ENCODE peak calls at places on chromosomes 4 and X, in eight cellular contexts. One of them, this sample, is unnamed.

GRCh38 chr4:148442830-148443549 is 776 bp upstream of the NR3C2 start:
- DNase-seq in right atrium auricular region: no peak
- DNase-seq in activated gamma-delta T cell treated with Interleukin-2 at 50 U/mL for 16 hours: peak; percentile 34
- DNase-seq in ELR: peak; percentile 37
- DNase-seq in aorta: peak; percentile 77
- DNase-seq in NCI-H460: no peak
- DNase-seq in activated naive CD8-positive, alpha-beta T cell treated with anti-CD3 and anti-CD28 coated beads for 36 hours: no peak
- DNase-seq in nucleus accumbens: peak; percentile 52
- DNase-seq in this sample: no peak

GRCh38 chr4:152953514-152953913 is 17.4 kb downstream of the FHDC1 start:
- DNase-seq in activated gamma-delta T cell treated with Interleukin-2 at 50 U/mL for 16 hours: no peak
- DNase-seq in right atrium auricular region: no peak
- DNase-seq in aorta: no peak
- DNase-seq in nucleus accumbens: no peak
- DNase-seq in activated naive CD8-positive, alpha-beta T cell treated with anti-CD3 and anti-CD28 coated beads for 36 hours: no peak
- DNase-seq in NCI-H460: no peak
- DNase-seq in ELR: peak; percentile 27
- DNase-seq in this sample: no peak

GRCh38 chrX:151516538-151517187 is 46.8 kb upstream of the PASD1 start:
- DNase-seq in ELR: no peak
- DNase-seq in activated gamma-delta T cell treated with Interleukin-2 at 50 U/mL for 16 hours: no peak
- DNase-seq in activated naive CD8-positive, alpha-beta T cell treated with anti-CD3 and anti-CD28 coated beads for 36 hours: no peak
- DNase-seq in NCI-H460: no peak
- DNase-seq in aorta: no peak
- DNase-seq in nucleus accumbens: no peak
- DNase-seq in right atrium auricular region: no peak
- DNase-seq in this sample: no peak

GRCh38 chrX:123961268-123962005 is at the start of gene STAG2:
- DNase-seq in NCI-H460: peak; percentile 92
- DNase-seq in right atrium auricular region: peak; percentile 76
- DNase-seq in ELR: peak; percentile 88
- DNase-seq in activated naive CD8-positive, alpha-beta T cell treated with anti-CD3 and anti-CD28 coated beads for 36 hours: peak; percentile 62
- DNase-seq in nucleus accumbens: peak; percentile 67
- DNase-seq in activated gamma-delta T cell treated with Interleukin-2 at 50 U/mL for 16 hours: peak; percentile 38
- DNase-seq in aorta: peak; percentile 81
- DNase-seq in this sample: peak; percentile 48

GRCh38 chrX:111244238-111244750 is 26.0 kb downstream of the CAPN6 start:
- DNase-seq in aorta: no peak
- DNase-seq in NCI-H460: peak; percentile 20
- DNase-seq in ELR: peak; percentile 34
- DNase-seq in nucleus accumbens: no peak
- DNase-seq in activated gamma-delta T cell treated with Interleukin-2 at 50 U/mL for 16 hours: no peak
- DNase-seq in right atrium auricular region: no peak
- DNase-seq in activated naive CD8-positive, alpha-beta T cell treated with anti-CD3 and anti-CD28 coated beads for 36 hours: no peak
- DNase-seq in this sample: no peak

GRCh38 chrX:10569946-10570345 is 50.4 kb downstream of the MID1 start:
- DNase-seq in aorta: no peak
- DNase-seq in right atrium auricular region: no peak
- DNase-seq in activated gamma-delta T cell treated with Interleukin-2 at 50 U/mL for 16 hours: no peak
- DNase-seq in activated naive CD8-positive, alpha-beta T cell treated with anti-CD3 and anti-CD28 coated beads for 36 hours: no peak
- DNase-seq in nucleus accumbens: peak; percentile 5
- DNase-seq in NCI-H460: no peak
- DNase-seq in ELR: peak; percentile 39
- DNase-seq in this sample: no peak

GRCh38 chrX:53421772-53422090 is 723 bp downstream of the SMC1A start:
- DNase-seq in nucleus accumbens: no peak
- DNase-seq in right atrium auricular region: no peak
- DNase-seq in activated gamma-delta T cell treated with Interleukin-2 at 50 U/mL for 16 hours: no peak
- DNase-seq in NCI-H460: no peak
- DNase-seq in activated naive CD8-positive, alpha-beta T cell treated with anti-CD3 and anti-CD28 coated beads for 36 hours: no peak
- DNase-seq in ELR: no peak
- DNase-seq in aorta: no peak
- DNase-seq in this sample: no peak

GRCh38 chrX:8803326-8803725 is 2.1 kb upstream of the FAM9A start:
- DNase-seq in activated naive CD8-positive, alpha-beta T cell treated with anti-CD3 and anti-CD28 coated beads for 36 hours: no peak
- DNase-seq in activated gamma-delta T cell treated with Interleukin-2 at 50 U/mL for 16 hours: no peak
- DNase-seq in ELR: peak; percentile 35
- DNase-seq in nucleus accumbens: no peak
- DNase-seq in NCI-H460: no peak
- DNase-seq in aorta: no peak
- DNase-seq in right atrium auricular region: no peak
- DNase-seq in this sample: no peak

GRCh38 chr4:1590244-1590643 is 93.9 kb downstream of the FAM53A start:
- DNase-seq in right atrium auricular region: no peak
- DNase-seq in activated gamma-delta T cell treated with Interleukin-2 at 50 U/mL for 16 hours: no peak
- DNase-seq in activated naive CD8-positive, alpha-beta T cell treated with anti-CD3 and anti-CD28 coated beads for 36 hours: no peak
- DNase-seq in ELR: no peak
- DNase-seq in aorta: peak; percentile 26
- DNase-seq in NCI-H460: no peak
- DNase-seq in nucleus accumbens: no peak
- DNase-seq in this sample: no peak

GRCh38 chr4:74886490-74886889 is 46.4 kb upstream of the PARM1 start:
- DNase-seq in activated gamma-delta T cell treated with Interleukin-2 at 50 U/mL for 16 hours: no peak
- DNase-seq in ELR: peak; percentile 5
- DNase-seq in right atrium auricular region: no peak
- DNase-seq in NCI-H460: peak; percentile 5
- DNase-seq in aorta: no peak
- DNase-seq in nucleus accumbens: no peak
- DNase-seq in activated naive CD8-positive, alpha-beta T cell treated with anti-CD3 and anti-CD28 coated beads for 36 hours: no peak
- DNase-seq in this sample: no peak

GRCh38 chr4:102037566-102037965 is 247.0 kb downstream of the BANK1 start:
- DNase-seq in activated gamma-delta T cell treated with Interleukin-2 at 50 U/mL for 16 hours: no peak
- DNase-seq in activated naive CD8-positive, alpha-beta T cell treated with anti-CD3 and anti-CD28 coated beads for 36 hours: no peak
- DNase-seq in NCI-H460: no peak
- DNase-seq in nucleus accumbens: no peak
- DNase-seq in ELR: no peak
- DNase-seq in right atrium auricular region: no peak
- DNase-seq in aorta: no peak
- DNase-seq in this sample: no peak

GRCh38 chr4:966266-967112 is 6.9 kb downstream of the DGKQ start:
- DNase-seq in aorta: no peak
- DNase-seq in nucleus accumbens: no peak
- DNase-seq in NCI-H460: no peak
- DNase-seq in right atrium auricular region: no peak
- DNase-seq in activated naive CD8-positive, alpha-beta T cell treated with anti-CD3 and anti-CD28 coated beads for 36 hours: no peak
- DNase-seq in activated gamma-delta T cell treated with Interleukin-2 at 50 U/mL for 16 hours: no peak
- DNase-seq in ELR: no peak
- DNase-seq in this sample: no peak

GRCh38 chrX:39816871-39817731 is 280.7 kb downstream of the BCOR start:
- DNase-seq in NCI-H460: no peak
- DNase-seq in right atrium auricular region: no peak
- DNase-seq in ELR: peak; percentile 23
- DNase-seq in activated naive CD8-positive, alpha-beta T cell treated with anti-CD3 and anti-CD28 coated beads for 36 hours: no peak
- DNase-seq in aorta: no peak
- DNase-seq in activated gamma-delta T cell treated with Interleukin-2 at 50 U/mL for 16 hours: no peak
- DNase-seq in nucleus accumbens: peak; percentile 11
- DNase-seq in this sample: no peak

GRCh38 chr4:87884976-87885574 is 52.3 kb downstream of the MEPE start:
- DNase-seq in activated naive CD8-positive, alpha-beta T cell treated with anti-CD3 and anti-CD28 coated beads for 36 hours: no peak
- DNase-seq in activated gamma-delta T cell treated with Interleukin-2 at 50 U/mL for 16 hours: no peak
- DNase-seq in ELR: no peak
- DNase-seq in nucleus accumbens: no peak
- DNase-seq in right atrium auricular region: no peak
- DNase-seq in aorta: no peak
- DNase-seq in NCI-H460: no peak
- DNase-seq in this sample: no peak

GRCh38 chrX:8820910-8821527 is 19.8 kb upstream of the FAM9A start:
- DNase-seq in aorta: no peak
- DNase-seq in ELR: peak; percentile 28
- DNase-seq in right atrium auricular region: no peak
- DNase-seq in nucleus accumbens: no peak
- DNase-seq in NCI-H460: no peak
- DNase-seq in activated naive CD8-positive, alpha-beta T cell treated with anti-CD3 and anti-CD28 coated beads for 36 hours: no peak
- DNase-seq in activated gamma-delta T cell treated with Interleukin-2 at 50 U/mL for 16 hours: no peak
- DNase-seq in this sample: no peak

GRCh38 chr4:5878359-5878758 is 14.5 kb downstream of the CRMP1 start:
- DNase-seq in activated gamma-delta T cell treated with Interleukin-2 at 50 U/mL for 16 hours: no peak
- DNase-seq in aorta: no peak
- DNase-seq in nucleus accumbens: no peak
- DNase-seq in right atrium auricular region: no peak
- DNase-seq in NCI-H460: no peak
- DNase-seq in activated naive CD8-positive, alpha-beta T cell treated with anti-CD3 and anti-CD28 coated beads for 36 hours: no peak
- DNase-seq in ELR: no peak
- DNase-seq in this sample: no peak

GRCh38 chr4:94714761-94715160 is 43.0 kb upstream of the BMPR1B start:
- DNase-seq in right atrium auricular region: no peak
- DNase-seq in activated naive CD8-positive, alpha-beta T cell treated with anti-CD3 and anti-CD28 coated beads for 36 hours: no peak
- DNase-seq in NCI-H460: no peak
- DNase-seq in activated gamma-delta T cell treated with Interleukin-2 at 50 U/mL for 16 hours: no peak
- DNase-seq in nucleus accumbens: no peak
- DNase-seq in aorta: no peak
- DNase-seq in ELR: peak; percentile 27
- DNase-seq in this sample: no peak

GRCh38 chr4:39576268-39576667 is 49.0 kb upstream of the UGDH start:
- DNase-seq in nucleus accumbens: no peak
- DNase-seq in right atrium auricular region: no peak
- DNase-seq in aorta: no peak
- DNase-seq in activated naive CD8-positive, alpha-beta T cell treated with anti-CD3 and anti-CD28 coated beads for 36 hours: peak; percentile 3
- DNase-seq in ELR: no peak
- DNase-seq in NCI-H460: no peak
- DNase-seq in activated gamma-delta T cell treated with Interleukin-2 at 50 U/mL for 16 hours: no peak
- DNase-seq in this sample: no peak

GRCh38 chr4:75831856-75832405 is 70.3 kb downstream of the PPEF2 start:
- DNase-seq in ELR: no peak
- DNase-seq in nucleus accumbens: no peak
- DNase-seq in aorta: no peak
- DNase-seq in activated gamma-delta T cell treated with Interleukin-2 at 50 U/mL for 16 hours: no peak
- DNase-seq in right atrium auricular region: no peak
- DNase-seq in NCI-H460: no peak
- DNase-seq in activated naive CD8-positive, alpha-beta T cell treated with anti-CD3 and anti-CD28 coated beads for 36 hours: no peak
- DNase-seq in this sample: no peak

This sample was measured in SK-N-MC.